ENCODE peak calls at places on chromosomes 16 and 17, in ten cellular contexts. P, B, Y, Q, W, V, O, C, H and N are unnamed samples.
A peak's percentile ranks its signal among the peaks of the same experiment; 100 is the strongest.

GRCh38 chr16:87821346-87822001 is 47.8 kb downstream of the SLC7A5 start:
- DNase-seq in P (no peak), B (no peak), Y (no peak), Q (no peak), W (no peak), V (no peak), O (no peak), C (no peak), H (no peak), N (no peak)

GRCh38 chr17:3755335-3756030 is 31.8 kb downstream of the HASPIN start:
- DNase-seq in P (no peak), B (no peak), Y (no peak), Q (no peak), W (no peak), V (no peak), O (no peak), C (no peak), H (no peak), N (no peak)

GRCh38 chr17:57677858-57678257 is 67.2 kb downstream of the CCDC182 start:
- DNase-seq in P (no peak), B (no peak), Y (no peak), Q (no peak), W (no peak), V (no peak), O (no peak), C (peak; percentile 7), H (no peak), N (no peak)

GRCh38 chr17:49508891-49509587 is 13.9 kb downstream of the NGFR start:
- DNase-seq in P (no peak), B (no peak), Y (no peak), Q (no peak), W (no peak), V (no peak), O (no peak), C (no peak), H (no peak), N (no peak)

GRCh38 chr16:2056681-2057407 is 9.1 kb downstream of the TSC2 start:
- DNase-seq in P (no peak), B (no peak), Y (no peak), Q (no peak), W (no peak), V (no peak), O (peak; percentile 22), C (no peak), H (peak; percentile 21), N (no peak)

GRCh38 chr17:82876149-82876548 is 36.3 kb upstream of the ZNF750 start:
- DNase-seq in P (no peak), B (no peak), Y (no peak), Q (no peak), W (peak; percentile 63), V (no peak), O (peak; percentile 24), C (no peak), H (no peak), N (peak; percentile 69)

GRCh38 chr17:38869647-38870258 is at the start of gene LASP1:
- DNase-seq in P (peak; percentile 69), B (peak; percentile 94), Y (no peak), Q (no peak), W (peak; percentile 81), V (no peak), O (peak; percentile 98), C (peak; percentile 94), H (peak; percentile 89), N (peak; percentile 89)

GRCh38 chr17:47009759-47010594 is 30.9 kb upstream of the RPRML start:
- DNase-seq in P (no peak), B (no peak), Y (no peak), Q (no peak), W (no peak), V (no peak), O (peak; percentile 52), C (no peak), H (no peak), N (no peak)

GRCh38 chr16:84726670-84727467 is 27.1 kb downstream of the USP10 start:
- DNase-seq in P (no peak), B (peak; percentile 68), Y (no peak), Q (no peak), W (no peak), V (no peak), O (no peak), C (peak; percentile 69), H (no peak), N (no peak)

GRCh38 chr16:22088642-22089041 is 3.7 kb upstream of the VWA3A start:
- DNase-seq in P (no peak), B (no peak), Y (no peak), Q (no peak), W (no peak), V (no peak), O (no peak), C (no peak), H (no peak), N (no peak)

GRCh38 chr17:81665205-81666091 is 957 bp downstream of the OXLD1 start:
- DNase-seq in P (no peak), B (peak; percentile 78), Y (no peak), Q (no peak), W (no peak), V (no peak), O (peak; percentile 64), C (peak; percentile 36), H (peak; percentile 18), N (peak; percentile 34)

GRCh38 chr16:6966925-6967324 is 365.7 kb upstream of the RBFOX1 start:
- DNase-seq in P (no peak), B (no peak), Y (no peak), Q (no peak), W (no peak), V (no peak), O (no peak), C (no peak), H (no peak), N (no peak)

GRCh38 chr17:917391-917811 is 62.2 kb downstream of the NXN start:
- DNase-seq in P (no peak), B (no peak), Y (no peak), Q (no peak), W (no peak), V (no peak), O (peak; percentile 85), C (no peak), H (no peak), N (no peak)

GRCh38 chr17:918102-918740 is 61.4 kb downstream of the NXN start:
- DNase-seq in P (no peak), B (no peak), Y (no peak), Q (no peak), W (no peak), V (no peak), O (peak; percentile 71), C (no peak), H (no peak), N (no peak)

GRCh38 chr17:913207-913606 is 66.4 kb downstream of the NXN start:
- DNase-seq in P (no peak), B (no peak), Y (no peak), Q (no peak), W (no peak), V (no peak), O (peak; percentile 33), C (no peak), H (no peak), N (no peak)

GRCh38 chr17:915416-916201 is 64.0 kb downstream of the NXN start:
- DNase-seq in P (no peak), B (no peak), Y (peak; percentile 87), Q (no peak), W (peak; percentile 86), V (no peak), O (peak; percentile 73), C (no peak), H (peak; percentile 92), N (peak; percentile 42)

GRCh38 chr17:916315-916714 is 63.3 kb downstream of the NXN start:
- DNase-seq in P (no peak), B (no peak), Y (no peak), Q (no peak), W (no peak), V (no peak), O (peak; percentile 38), C (no peak), H (no peak), N (no peak)
- TF ChIP-seq CTCF in P (no peak), B (peak; percentile 12), Y (peak; percentile 17), Q (peak; percentile 18), W (no peak), V (peak; percentile 15), O (peak; percentile 9), C (no peak), H (peak; percentile 4), N (peak; percentile 23)

GRCh38 chr16:82011199-82011641 is at the start of gene SDR42E1:
- DNase-seq in P (peak; percentile 5), B (peak; percentile 87), Y (no peak), Q (no peak), W (peak; percentile 56), V (peak; percentile 91), O (no peak), C (peak; percentile 84), H (no peak), N (peak; percentile 10)
- H3K4me3 ChIP-seq in P (peak within 1 kb of the TSS; percentile 59), B (peak within 1 kb of the TSS; percentile 52), Y (peak within 1 kb of the TSS; percentile 14), Q (peak within 1 kb of the TSS; percentile 36), W (peak within 1 kb of the TSS; percentile 72), V (peak within 1 kb of the TSS; percentile 84), O (no peak within 1 kb of the TSS), C (peak within 1 kb of the TSS; percentile 64), H (no peak within 1 kb of the TSS), N (peak within 1 kb of the TSS; percentile 51)

DNA sequence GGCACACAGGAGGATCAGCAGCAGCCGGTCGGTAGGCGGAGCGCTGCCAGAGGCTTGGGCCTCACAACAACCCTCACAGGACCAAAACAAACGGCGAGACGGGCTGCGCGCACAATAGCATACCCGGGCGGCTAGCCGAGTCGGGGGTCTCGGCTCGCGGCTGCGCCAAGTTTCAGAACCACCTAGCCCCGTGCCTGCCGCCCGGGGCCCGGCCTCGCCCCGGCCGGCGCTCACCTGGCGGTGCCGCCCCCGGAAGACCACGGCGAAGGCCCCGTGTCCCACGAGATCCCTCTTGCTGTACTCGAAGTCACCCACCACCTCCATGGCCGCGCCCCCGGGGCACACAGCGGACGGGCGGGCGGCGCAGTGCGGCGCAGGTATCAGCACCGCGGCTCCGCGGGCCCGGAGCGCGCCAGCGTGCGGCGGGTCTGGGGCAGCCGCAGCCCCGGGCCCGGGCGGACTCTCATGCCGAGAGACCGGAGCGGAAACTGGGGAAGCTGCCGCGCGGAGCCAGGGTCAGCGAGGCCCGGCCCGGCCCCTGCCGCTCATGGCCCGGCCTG is 562 bp downstream of the ULK2 start:
- DNase-seq in P (no peak), B (peak; percentile 88), Y (peak; percentile 11), Q (no peak), W (peak; percentile 36), V (peak; percentile 16), O (peak; percentile 82), C (peak; percentile 73), H (peak; percentile 62), N (peak; percentile 66)
- TF ChIP-seq CTCF in P (peak; percentile 22), B (peak; percentile 42), Y (peak; percentile 49), Q (peak; percentile 55), W (no peak), V (peak; percentile 37), O (peak; percentile 26), C (no peak), H (peak; percentile 33), N (peak; percentile 64)

DNA sequence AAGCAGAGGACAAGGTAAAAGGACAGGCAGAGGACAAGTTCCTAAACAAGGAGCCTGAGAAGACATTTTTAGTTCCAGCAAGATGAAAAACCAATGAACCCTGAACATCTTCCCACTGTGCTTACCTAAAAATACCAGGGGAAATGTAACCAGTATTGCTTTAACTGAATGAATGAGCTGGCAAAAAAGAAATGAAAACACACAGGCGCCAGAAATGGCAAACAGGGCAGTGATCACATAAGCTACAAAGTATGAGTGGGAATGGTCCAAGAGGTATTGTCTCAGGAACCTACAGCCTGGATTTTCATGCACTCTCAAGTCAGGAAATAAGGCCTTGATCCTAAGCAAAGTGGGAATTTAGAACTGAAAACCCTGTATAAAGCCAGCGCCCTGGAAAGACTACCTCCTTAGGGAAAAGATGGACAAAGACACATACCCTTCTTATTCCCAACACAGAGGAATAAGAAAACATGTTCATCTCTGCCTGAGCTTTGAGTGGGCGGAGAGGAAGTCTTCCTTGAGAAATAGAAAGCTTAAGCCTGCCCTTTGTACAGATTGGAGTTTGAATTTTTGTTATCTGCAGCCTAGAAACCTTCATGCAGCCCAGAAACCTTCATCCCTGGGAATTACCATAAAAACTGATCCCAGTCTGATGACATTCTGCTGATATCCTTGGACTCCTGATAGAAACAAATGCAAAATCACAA is 2.1 kb downstream of the CMTM2 start:
- DNase-seq in P (no peak), B (no peak), Y (no peak), Q (no peak), W (no peak), V (no peak), O (peak; percentile 53), C (no peak), H (no peak), N (peak; percentile 44)
- H3K4me3 ChIP-seq in P (no peak overlapping the region), B (no peak overlapping the region), Y (no peak overlapping the region), Q (no peak overlapping the region), W (no peak overlapping the region), V (no peak overlapping the region), O (no peak overlapping the region), C (no peak overlapping the region), H (no peak overlapping the region), N (no peak overlapping the region)